ENCODE peak calls at places on chromosomes 3 and 15, in nine cellular contexts. V is upper lobe of right lung; P is cardiac muscle cell; T is BE2C; J is esophagus muscularis mucosa; G is IMR-90; Y is CD4-positive, alpha-beta T cell; M is GM23248; I is tibial nerve. X is an unnamed sample.

GRCh38 chr3:72274511-72275295 is 489.8 kb upstream of the PROK2 start:
- DNase-seq in I (peak; percentile 33), V (no peak), Y (no peak), P (peak; percentile 93), T (peak; percentile 44), G (peak; percentile 75), M (peak; percentile 81), J (no peak), X (peak; percentile 46)

GRCh38 chr15:83206387-83206970 is 1.1 kb downstream of the HDGFL3 start:
- DNase-seq in J (no peak), P (no peak), T (peak; percentile 12), Y (no peak), G (no peak), I (no peak), V (no peak), M (peak; percentile 38), X (no peak)

GRCh38 chr3:131386429-131386926 is 4.9 kb downstream of the NUDT16 start:
- DNase-seq in V (peak; percentile 88), J (no peak), T (no peak), Y (no peak), M (no peak), P (peak; percentile 65), I (peak; percentile 53), G (no peak), X (peak; percentile 69)

GRCh38 chr15:76647612-76648011 is 257.5 kb downstream of the SCAPER start:
- DNase-seq in T (no peak), P (no peak), M (no peak), Y (no peak), V (no peak), I (no peak), G (no peak), J (no peak), X (no peak)

GRCh38 chr15:26838742-26839460 is 28.0 kb upstream of the GABRA5 start:
- DNase-seq in T (peak; percentile 54), J (no peak), V (no peak), I (no peak), P (no peak), Y (no peak), M (peak; percentile 4), G (no peak), X (no peak)

GRCh38 chr3:100928638-100929428 is 64.4 kb downstream of the ABI3BP start:
- DNase-seq in V (no peak), I (no peak), T (no peak), M (peak; percentile 91), J (no peak), G (peak; percentile 95), Y (no peak), P (peak; percentile 82), X (no peak)

GRCh38 chr3:19216669-19217337 is 68.5 kb downstream of the KCNH8 start:
- DNase-seq in I (peak; percentile 56), T (peak; percentile 44), V (peak; percentile 66), M (no peak), Y (no peak), P (peak; percentile 2), J (no peak), G (no peak), X (peak; percentile 19)

GRCh38 chr3:194487289-194488006 is 646 bp upstream of the ATP13A3 start:
- DNase-seq in G (no peak), J (peak; percentile 90), T (no peak), P (peak; percentile 77), I (no peak), M (peak; percentile 60), Y (no peak), V (peak; percentile 85), X (peak; percentile 32)

GRCh38 chr15:39887832-39888231 is 32.2 kb downstream of the GPR176 start:
- DNase-seq in G (peak; percentile 50), P (peak; percentile 50), M (peak; percentile 55), T (no peak), I (no peak), Y (no peak), J (no peak), V (no peak), X (no peak)

GRCh38 chr3:190183121-190183520 is 62.4 kb upstream of the P3H2 start:
- DNase-seq in J (peak; percentile 77), G (peak; percentile 98), T (no peak), M (peak; percentile 94), V (no peak), P (peak; percentile 87), I (no peak), Y (no peak), X (no peak)

GRCh38 chr15:37995461-37996347 is 61.3 kb downstream of the TMCO5A start:
- DNase-seq in T (peak; percentile 41), J (no peak), P (peak; percentile 84), G (peak; percentile 75), Y (no peak), M (peak; percentile 89), I (no peak), V (no peak), X (no peak)

GRCh38 chr3:197352382-197352781 is 54.0 kb upstream of the DLG1 start:
- DNase-seq in J (no peak), P (peak; percentile 68), M (peak; percentile 92), V (no peak), Y (no peak), G (peak; percentile 69), I (no peak), T (peak; percentile 63), X (peak; percentile 71)

GRCh38 chr3:175432338-175433025 is 573.3 kb downstream of the NAALADL2 start:
- DNase-seq in J (no peak), M (peak; percentile 75), G (peak; percentile 56), T (peak; percentile 14), V (no peak), I (no peak), P (peak; percentile 83), Y (no peak), X (no peak)

GRCh38 chr3:59286791-59287531 is 237.1 kb upstream of the CFAP20DC start:
- DNase-seq in I (no peak), G (peak; percentile 21), Y (no peak), M (peak; percentile 85), T (no peak), P (peak; percentile 21), J (no peak), V (no peak), X (no peak)

GRCh38 chr3:154152741-154153140 is 31.6 kb downstream of the ARHGEF26 start:
- DNase-seq in Y (no peak), M (no peak), I (no peak), J (no peak), P (peak; percentile 44), T (no peak), G (peak; percentile 25), V (no peak), X (no peak)

GRCh38 chr3:185225523-185225922 is 28.3 kb downstream of the EHHADH start:
- DNase-seq in G (peak; percentile 77), T (no peak), M (peak; percentile 79), J (no peak), Y (no peak), P (peak; percentile 37), V (no peak), I (no peak), X (no peak)

GRCh38 chr15:32683906-32684584 is 33.8 kb upstream of the GREM1 start:
- DNase-seq in G (peak; percentile 95), Y (no peak), V (no peak), I (no peak), T (no peak), P (peak; percentile 96), M (peak; percentile 98), J (no peak), X (no peak)

GRCh38 chr3:145798691-145799550 is 362.1 kb downstream of the PLOD2 start:
- DNase-seq in T (no peak), Y (no peak), J (no peak), I (no peak), P (no peak), V (no peak), G (no peak), M (no peak), X (no peak)

GRCh38 chr15:83204697-83205096 is 2.9 kb downstream of the HDGFL3 start:
- DNase-seq in M (no peak), I (no peak), V (no peak), T (no peak), J (no peak), Y (no peak), P (no peak), G (no peak), X (no peak)

GRCh38 chr3:41224120-41224806 is 25.0 kb downstream of the CTNNB1 start:
- DNase-seq in J (no peak), P (peak; percentile 89), I (no peak), T (no peak), G (peak; percentile 88), V (no peak), M (peak; percentile 93), Y (no peak), X (no peak)

DNA sequence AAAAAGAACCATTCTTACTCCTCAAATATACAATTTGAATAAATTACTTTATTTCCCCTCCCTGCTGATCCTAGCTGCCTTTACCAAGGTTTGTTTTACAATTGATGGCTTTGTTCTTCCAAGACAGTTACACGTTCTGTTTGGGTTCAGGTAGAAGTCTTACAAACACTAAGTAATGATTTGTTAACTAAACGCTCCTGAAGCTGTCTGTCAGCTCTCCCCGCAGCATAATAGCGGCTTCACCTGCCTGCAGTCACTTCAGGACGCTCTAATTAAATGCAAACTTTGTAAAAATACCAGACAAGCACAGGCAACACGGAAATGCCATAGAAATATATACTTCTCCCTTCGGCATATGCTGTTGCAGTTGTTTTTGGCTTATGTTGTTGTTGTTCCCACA is 176.4 kb upstream of the MDFIC2 start:
- DNase-seq in V (no peak), P (no peak), I (no peak), T (no peak), J (no peak), Y (no peak), G (no peak), M (no peak), X (no peak)
- H3K27me3 ChIP-seq in V (no peaks in the 10 kb centered on the region), P (no peaks in the 10 kb centered on the region), I (no peaks in the 10 kb centered on the region), T (peaks cover 11% of the 10 kb centered on the region), J (no peaks in the 10 kb centered on the region), Y (peaks cover 7% of the 10 kb centered on the region), G (peaks cover 18% of the 10 kb centered on the region), M (peaks cover 22% of the 10 kb centered on the region), X (peaks cover 21% of the 10 kb centered on the region)

DNA sequence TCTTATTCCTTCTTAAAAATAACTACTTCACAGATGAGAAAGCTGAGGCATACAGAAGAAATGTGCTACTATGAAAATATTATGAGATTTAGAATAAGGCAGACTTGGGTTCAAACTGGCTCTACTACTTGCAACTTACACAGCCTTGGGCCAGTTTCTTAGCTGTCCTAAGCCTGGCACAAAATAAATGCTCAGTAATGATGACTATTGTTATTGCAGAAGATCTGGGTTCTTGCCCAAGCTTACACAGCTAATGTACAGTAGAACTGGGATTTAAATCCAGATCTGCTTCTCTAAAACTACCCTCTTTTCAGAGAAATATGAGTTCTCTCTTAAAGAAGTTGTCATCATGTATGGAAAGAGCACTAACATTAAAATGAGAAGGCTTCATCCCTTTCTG is 228.2 kb upstream of the TPRG1 start:
- DNase-seq in J (no peak), M (peak; percentile 68), G (peak; percentile 13), V (no peak), I (no peak), P (no peak), Y (no peak), T (no peak), X (no peak)
- H3K27me3 ChIP-seq in J (no peaks in the 10 kb centered on the region), M (no peaks in the 10 kb centered on the region), G (no peaks in the 10 kb centered on the region), V (no peaks in the 10 kb centered on the region), I (no peaks in the 10 kb centered on the region), P (no peaks in the 10 kb centered on the region), Y (no peaks in the 10 kb centered on the region), T (no peaks in the 10 kb centered on the region), X (no peaks in the 10 kb centered on the region)

GRCh38 chr15:34790121-34790520 is 5.2 kb downstream of the ACTC1 start:
- DNase-seq in V (no peak), Y (no peak), T (no peak), P (no peak), I (no peak), G (no peak), J (no peak), M (no peak), X (no peak)
- H3K27me3 ChIP-seq in V (peaks cover 14% of the 10 kb centered on the region), Y (peaks cover 33% of the 10 kb centered on the region), T (no peaks in the 10 kb centered on the region), P (no peaks in the 10 kb centered on the region), I (no peaks in the 10 kb centered on the region), G (peaks cover 10% of the 10 kb centered on the region), J (peaks cover 26% of the 10 kb centered on the region), M (no peaks in the 10 kb centered on the region), X (peaks cover 25% of the 10 kb centered on the region)

GRCh38 chr3:147404800-147405551 is 1.4 kb downstream of the ZIC4 start:
- DNase-seq in I (no peak), P (no peak), G (no peak), Y (no peak), V (no peak), J (peak; percentile 77), T (no peak), M (no peak), X (no peak)
- H3K27me3 ChIP-seq in I (peaks cover 8% of the 10 kb centered on the region), P (peaks cover 100% of the 10 kb centered on the region), G (peaks cover 82% of the 10 kb centered on the region), Y (peaks cover 93% of the 10 kb centered on the region), V (peaks cover 89% of the 10 kb centered on the region), J (peaks cover 100% of the 10 kb centered on the region), T (peaks cover 75% of the 10 kb centered on the region), M (no peaks in the 10 kb centered on the region), X (peaks cover 100% of the 10 kb centered on the region)

X was measured in left ventricle myocardium inferior.